ENCODE peak calls at places on chromosome 20, in ten cellular contexts. One of them, this sample, is unnamed.

GRCh38 chr20:24730750-24731149 is 218.3 kb upstream of the CST7 start:
- DNase-seq in activated CD4-positive, alpha-beta T cell treated with anti-CD3 and anti-CD28 coated beads, Interleukin-2, amount 50 U/mL, for 1 hour: no peak
- DNase-seq in CD8-positive, alpha-beta T cell: no peak
- DNase-seq in psoas muscle: no peak
- DNase-seq in left ventricle myocardium inferior: no peak
- DNase-seq in EL: no peak
- DNase-seq in progenitor cell of endocrine pancreas: no peak
- DNase-seq in T-cell: no peak
- DNase-seq in prostate gland: no peak
- DNase-seq in brain microvascular endothelial cell: no peak
- DNase-seq in this sample: no peak

GRCh38 chr20:47464380-47465101 is 37.1 kb upstream of the NCOA3 start:
- DNase-seq in brain microvascular endothelial cell: peak
- DNase-seq in prostate gland: peak
- DNase-seq in progenitor cell of endocrine pancreas: no peak
- DNase-seq in left ventricle myocardium inferior: peak
- DNase-seq in psoas muscle: peak
- DNase-seq in T-cell: no peak
- DNase-seq in EL: peak
- DNase-seq in activated CD4-positive, alpha-beta T cell treated with anti-CD3 and anti-CD28 coated beads, Interleukin-2, amount 50 U/mL, for 1 hour: no peak
- DNase-seq in CD8-positive, alpha-beta T cell: no peak
- DNase-seq in this sample: no peak

GRCh38 chr20:51938557-51939324 is 136.4 kb upstream of the SALL4 start:
- DNase-seq in EL: peak
- DNase-seq in progenitor cell of endocrine pancreas: no peak
- DNase-seq in brain microvascular endothelial cell: no peak
- DNase-seq in T-cell: no peak
- DNase-seq in CD8-positive, alpha-beta T cell: no peak
- DNase-seq in left ventricle myocardium inferior: no peak
- DNase-seq in activated CD4-positive, alpha-beta T cell treated with anti-CD3 and anti-CD28 coated beads, Interleukin-2, amount 50 U/mL, for 1 hour: no peak
- DNase-seq in psoas muscle: no peak
- DNase-seq in prostate gland: no peak
- DNase-seq in this sample: no peak

GRCh38 chr20:1190847-1191246 is 6.1 kb upstream of the TMEM74B start:
- DNase-seq in T-cell: no peak
- DNase-seq in psoas muscle: no peak
- DNase-seq in left ventricle myocardium inferior: no peak
- DNase-seq in brain microvascular endothelial cell: no peak
- DNase-seq in prostate gland: no peak
- DNase-seq in EL: no peak
- DNase-seq in CD8-positive, alpha-beta T cell: no peak
- DNase-seq in activated CD4-positive, alpha-beta T cell treated with anti-CD3 and anti-CD28 coated beads, Interleukin-2, amount 50 U/mL, for 1 hour: no peak
- DNase-seq in progenitor cell of endocrine pancreas: no peak
- DNase-seq in this sample: no peak

GRCh38 chr20:63054695-63055240 is 48.0 kb upstream of the BHLHE23 start:
- DNase-seq in CD8-positive, alpha-beta T cell: peak
- DNase-seq in brain microvascular endothelial cell: no peak
- DNase-seq in left ventricle myocardium inferior: peak
- DNase-seq in EL: no peak
- DNase-seq in progenitor cell of endocrine pancreas: no peak
- DNase-seq in prostate gland: no peak
- DNase-seq in activated CD4-positive, alpha-beta T cell treated with anti-CD3 and anti-CD28 coated beads, Interleukin-2, amount 50 U/mL, for 1 hour: no peak
- DNase-seq in T-cell: no peak
- DNase-seq in psoas muscle: peak
- DNase-seq in this sample: no peak

GRCh38 chr20:44720994-44721784 is 6.0 kb downstream of the CCN5 start:
- DNase-seq in CD8-positive, alpha-beta T cell: no peak
- DNase-seq in T-cell: no peak
- DNase-seq in activated CD4-positive, alpha-beta T cell treated with anti-CD3 and anti-CD28 coated beads, Interleukin-2, amount 50 U/mL, for 1 hour: no peak
- DNase-seq in psoas muscle: peak
- DNase-seq in EL: peak
- DNase-seq in left ventricle myocardium inferior: no peak
- DNase-seq in prostate gland: no peak
- DNase-seq in brain microvascular endothelial cell: peak
- DNase-seq in progenitor cell of endocrine pancreas: no peak
- DNase-seq in this sample: no peak

GRCh38 chr20:61936701-61937131 is 129.0 kb downstream of the TAF4 start:
- DNase-seq in left ventricle myocardium inferior: peak
- DNase-seq in activated CD4-positive, alpha-beta T cell treated with anti-CD3 and anti-CD28 coated beads, Interleukin-2, amount 50 U/mL, for 1 hour: no peak
- DNase-seq in EL: no peak
- DNase-seq in CD8-positive, alpha-beta T cell: no peak
- DNase-seq in prostate gland: no peak
- DNase-seq in progenitor cell of endocrine pancreas: no peak
- DNase-seq in T-cell: no peak
- DNase-seq in psoas muscle: peak
- DNase-seq in brain microvascular endothelial cell: no peak
- DNase-seq in this sample: no peak

GRCh38 chr20:10481671-10482070 is 46.6 kb downstream of the SLX4IP start:
- DNase-seq in activated CD4-positive, alpha-beta T cell treated with anti-CD3 and anti-CD28 coated beads, Interleukin-2, amount 50 U/mL, for 1 hour: no peak
- DNase-seq in EL: no peak
- DNase-seq in prostate gland: no peak
- DNase-seq in psoas muscle: no peak
- DNase-seq in left ventricle myocardium inferior: no peak
- DNase-seq in T-cell: no peak
- DNase-seq in progenitor cell of endocrine pancreas: no peak
- DNase-seq in brain microvascular endothelial cell: no peak
- DNase-seq in CD8-positive, alpha-beta T cell: no peak
- DNase-seq in this sample: no peak

GRCh38 chr20:44976698-44977097 is 10.4 kb downstream of the STK4 start:
- DNase-seq in psoas muscle: no peak
- DNase-seq in brain microvascular endothelial cell: no peak
- DNase-seq in activated CD4-positive, alpha-beta T cell treated with anti-CD3 and anti-CD28 coated beads, Interleukin-2, amount 50 U/mL, for 1 hour: no peak
- DNase-seq in left ventricle myocardium inferior: no peak
- DNase-seq in prostate gland: no peak
- DNase-seq in T-cell: no peak
- DNase-seq in progenitor cell of endocrine pancreas: no peak
- DNase-seq in EL: no peak
- DNase-seq in CD8-positive, alpha-beta T cell: no peak
- DNase-seq in this sample: no peak

GRCh38 chr20:47568019-47568418 is 66.3 kb downstream of the NCOA3 start:
- DNase-seq in T-cell: no peak
- DNase-seq in brain microvascular endothelial cell: peak
- DNase-seq in prostate gland: peak
- DNase-seq in CD8-positive, alpha-beta T cell: no peak
- DNase-seq in psoas muscle: no peak
- DNase-seq in left ventricle myocardium inferior: no peak
- DNase-seq in progenitor cell of endocrine pancreas: no peak
- DNase-seq in activated CD4-positive, alpha-beta T cell treated with anti-CD3 and anti-CD28 coated beads, Interleukin-2, amount 50 U/mL, for 1 hour: no peak
- DNase-seq in EL: peak
- DNase-seq in this sample: no peak

GRCh38 chr20:46013826-46014516 is 5.3 kb downstream of the MMP9 start:
- DNase-seq in T-cell: peak
- DNase-seq in brain microvascular endothelial cell: no peak
- DNase-seq in activated CD4-positive, alpha-beta T cell treated with anti-CD3 and anti-CD28 coated beads, Interleukin-2, amount 50 U/mL, for 1 hour: peak
- DNase-seq in prostate gland: no peak
- DNase-seq in progenitor cell of endocrine pancreas: peak
- DNase-seq in left ventricle myocardium inferior: no peak
- DNase-seq in CD8-positive, alpha-beta T cell: peak
- DNase-seq in EL: peak
- DNase-seq in psoas muscle: no peak
- DNase-seq in this sample: no peak

This sample was measured in GDM1.